ENCODE peak calls at places on chromosomes 2 and 18, in seven cellular contexts. One of them, this sample, is unnamed.

GRCh38 chr2:151374426-151374825 is 17.0 kb downstream of the TNFAIP6 start:
- DNase-seq in K562: no peak
- DNase-seq in PC-3: peak; percentile 74
- DNase-seq in astrocyte: peak; percentile 91
- DNase-seq in HepG2: no peak
- DNase-seq in neural progenitor cell: no peak
- DNase-seq in fibroblast of lung: peak; percentile 92
- DNase-seq in this sample: peak; percentile 87

GRCh38 chr2:165874445-165875039 is 79.0 kb downstream of the TTC21B start:
- DNase-seq in neural progenitor cell: peak; percentile 72
- DNase-seq in astrocyte: peak; percentile 46
- DNase-seq in fibroblast of lung: peak; percentile 61
- DNase-seq in PC-3: peak; percentile 93
- DNase-seq in K562: peak; percentile 36
- DNase-seq in HepG2: peak; percentile 72
- DNase-seq in this sample: peak; percentile 80

GRCh38 chr18:35515460-35516130 is 17.8 kb upstream of the INO80C start:
- DNase-seq in neural progenitor cell: no peak
- DNase-seq in K562: peak; percentile 4
- DNase-seq in PC-3: no peak
- DNase-seq in fibroblast of lung: no peak
- DNase-seq in astrocyte: no peak
- DNase-seq in HepG2: no peak
- DNase-seq in this sample: peak; percentile 40

GRCh38 chr2:16050261-16051045 is 110.1 kb downstream of the MYCN start:
- DNase-seq in astrocyte: no peak
- DNase-seq in K562: no peak
- DNase-seq in neural progenitor cell: no peak
- DNase-seq in PC-3: no peak
- DNase-seq in HepG2: no peak
- DNase-seq in fibroblast of lung: no peak
- DNase-seq in this sample: no peak

GRCh38 chr2:193303464-193303863 is 1108.7 kb upstream of the TMEFF2 start:
- DNase-seq in fibroblast of lung: no peak
- DNase-seq in HepG2: no peak
- DNase-seq in PC-3: peak; percentile 34
- DNase-seq in K562: no peak
- DNase-seq in astrocyte: no peak
- DNase-seq in neural progenitor cell: no peak
- DNase-seq in this sample: no peak

GRCh38 chr2:113979172-113980128 is 89.6 kb downstream of the ACTR3 start:
- DNase-seq in PC-3: no peak
- DNase-seq in K562: peak; percentile 24
- DNase-seq in astrocyte: no peak
- DNase-seq in fibroblast of lung: no peak
- DNase-seq in HepG2: no peak
- DNase-seq in neural progenitor cell: no peak
- DNase-seq in this sample: no peak

GRCh38 chr2:113700186-113700841 is 56.1 kb downstream of the SLC35F5 start:
- DNase-seq in fibroblast of lung: no peak
- DNase-seq in HepG2: peak; percentile 46
- DNase-seq in neural progenitor cell: no peak
- DNase-seq in PC-3: no peak
- DNase-seq in K562: peak; percentile 72
- DNase-seq in astrocyte: no peak
- DNase-seq in this sample: peak; percentile 81

GRCh38 chr2:224039080-224039769 is at the start of gene SERPINE2:
- DNase-seq in neural progenitor cell: peak; percentile 88
- DNase-seq in PC-3: peak; percentile 69
- DNase-seq in astrocyte: peak; percentile 37
- DNase-seq in K562: no peak
- DNase-seq in fibroblast of lung: peak; percentile 56
- DNase-seq in HepG2: no peak
- DNase-seq in this sample: peak; percentile 78

GRCh38 chr2:166665991-166666940 is 172.2 kb upstream of the SCN7A start:
- DNase-seq in fibroblast of lung: peak; percentile 94
- DNase-seq in K562: no peak
- DNase-seq in astrocyte: peak; percentile 93
- DNase-seq in PC-3: peak; percentile 44
- DNase-seq in neural progenitor cell: no peak
- DNase-seq in HepG2: no peak
- DNase-seq in this sample: peak; percentile 15

GRCh38 chr2:204538179-204539009 is 6.9 kb upstream of the PARD3B start:
- DNase-seq in K562: peak; percentile 7
- DNase-seq in astrocyte: peak; percentile 40
- DNase-seq in HepG2: no peak
- DNase-seq in PC-3: peak; percentile 19
- DNase-seq in fibroblast of lung: peak; percentile 45
- DNase-seq in neural progenitor cell: peak; percentile 63
- DNase-seq in this sample: peak; percentile 79

GRCh38 chr2:153519260-153519875 is 40.8 kb upstream of the RPRM start:
- DNase-seq in HepG2: peak; percentile 50
- DNase-seq in neural progenitor cell: peak; percentile 69
- DNase-seq in astrocyte: peak; percentile 21
- DNase-seq in fibroblast of lung: peak; percentile 33
- DNase-seq in PC-3: peak; percentile 77
- DNase-seq in K562: peak; percentile 40
- DNase-seq in this sample: peak; percentile 63

GRCh38 chr2:133418671-133419070 is 149.6 kb downstream of the NCKAP5 start:
- DNase-seq in neural progenitor cell: no peak
- DNase-seq in HepG2: no peak
- DNase-seq in K562: no peak
- DNase-seq in PC-3: no peak
- DNase-seq in astrocyte: peak; percentile 46
- DNase-seq in fibroblast of lung: peak; percentile 50
- DNase-seq in this sample: peak; percentile 29

GRCh38 chr18:78562446-78563020 is 417.1 kb upstream of the SALL3 start:
- DNase-seq in HepG2: no peak
- DNase-seq in astrocyte: no peak
- DNase-seq in fibroblast of lung: no peak
- DNase-seq in K562: no peak
- DNase-seq in PC-3: no peak
- DNase-seq in neural progenitor cell: peak; percentile 17
- DNase-seq in this sample: no peak

GRCh38 chr2:235577404-235578330 is 83.8 kb downstream of the AGAP1 start:
- DNase-seq in K562: no peak
- DNase-seq in neural progenitor cell: peak; percentile 92
- DNase-seq in fibroblast of lung: peak; percentile 36
- DNase-seq in HepG2: peak; percentile 85
- DNase-seq in PC-3: no peak
- DNase-seq in astrocyte: peak; percentile 33
- DNase-seq in this sample: peak; percentile 21

GRCh38 chr2:237732790-237733349 is 65.7 kb upstream of the RBM44 start:
- DNase-seq in astrocyte: peak; percentile 24
- DNase-seq in neural progenitor cell: peak; percentile 36
- DNase-seq in fibroblast of lung: peak; percentile 40
- DNase-seq in PC-3: no peak
- DNase-seq in K562: no peak
- DNase-seq in HepG2: no peak
- DNase-seq in this sample: no peak

GRCh38 chr2:28694364-28694763 is 57.3 kb upstream of the PPP1CB start:
- DNase-seq in astrocyte: no peak
- DNase-seq in K562: no peak
- DNase-seq in fibroblast of lung: no peak
- DNase-seq in neural progenitor cell: no peak
- DNase-seq in HepG2: no peak
- DNase-seq in PC-3: no peak
- DNase-seq in this sample: no peak

GRCh38 chr2:149679286-149679685 is 91.7 kb upstream of the MMADHC start:
- DNase-seq in neural progenitor cell: no peak
- DNase-seq in K562: no peak
- DNase-seq in HepG2: no peak
- DNase-seq in fibroblast of lung: peak; percentile 60
- DNase-seq in PC-3: no peak
- DNase-seq in astrocyte: peak; percentile 49
- DNase-seq in this sample: peak; percentile 49

GRCh38 chr18:79509536-79509930 is 113.8 kb downstream of the NFATC1 start:
- DNase-seq in PC-3: no peak
- DNase-seq in astrocyte: no peak
- DNase-seq in neural progenitor cell: no peak
- DNase-seq in HepG2: no peak
- DNase-seq in fibroblast of lung: no peak
- DNase-seq in K562: no peak
- DNase-seq in this sample: no peak

GRCh38 chr2:141806090-141806489 is 324.7 kb downstream of the LRP1B start:
- DNase-seq in fibroblast of lung: no peak
- DNase-seq in astrocyte: no peak
- DNase-seq in HepG2: no peak
- DNase-seq in K562: no peak
- DNase-seq in PC-3: no peak
- DNase-seq in neural progenitor cell: no peak
- DNase-seq in this sample: no peak

GRCh38 chr2:11337909-11338308 is 6.5 kb downstream of the ROCK2 start:
- DNase-seq in astrocyte: no peak
- DNase-seq in neural progenitor cell: no peak
- DNase-seq in PC-3: no peak
- DNase-seq in HepG2: no peak
- DNase-seq in K562: no peak
- DNase-seq in fibroblast of lung: no peak
- DNase-seq in this sample: no peak
- H4K20me1 ChIP-seq in astrocyte: peaks cover 78% of the 10 kb centered on the region
- H4K20me1 ChIP-seq in neural progenitor cell: peaks cover 41% of the 10 kb centered on the region
- H4K20me1 ChIP-seq in PC-3: peaks cover 72% of the 10 kb centered on the region
- H4K20me1 ChIP-seq in HepG2: peaks cover 100% of the 10 kb centered on the region
- H4K20me1 ChIP-seq in K562: peaks cover 16% of the 10 kb centered on the region
- H4K20me1 ChIP-seq in fibroblast of lung: peaks cover 7% of the 10 kb centered on the region
- H4K20me1 ChIP-seq in this sample: peaks cover 9% of the 10 kb centered on the region

GRCh38 chr2:29963972-29964570 is 42.7 kb upstream of the ALK start:
- DNase-seq in neural progenitor cell: no peak
- DNase-seq in HepG2: no peak
- DNase-seq in K562: no peak
- DNase-seq in astrocyte: no peak
- DNase-seq in fibroblast of lung: no peak
- DNase-seq in PC-3: no peak
- DNase-seq in this sample: no peak

GRCh38 chr2:29966256-29966655 is 44.9 kb upstream of the ALK start:
- DNase-seq in K562: no peak
- DNase-seq in astrocyte: no peak
- DNase-seq in neural progenitor cell: no peak
- DNase-seq in HepG2: no peak
- DNase-seq in PC-3: no peak
- DNase-seq in fibroblast of lung: no peak
- DNase-seq in this sample: no peak

DNA sequence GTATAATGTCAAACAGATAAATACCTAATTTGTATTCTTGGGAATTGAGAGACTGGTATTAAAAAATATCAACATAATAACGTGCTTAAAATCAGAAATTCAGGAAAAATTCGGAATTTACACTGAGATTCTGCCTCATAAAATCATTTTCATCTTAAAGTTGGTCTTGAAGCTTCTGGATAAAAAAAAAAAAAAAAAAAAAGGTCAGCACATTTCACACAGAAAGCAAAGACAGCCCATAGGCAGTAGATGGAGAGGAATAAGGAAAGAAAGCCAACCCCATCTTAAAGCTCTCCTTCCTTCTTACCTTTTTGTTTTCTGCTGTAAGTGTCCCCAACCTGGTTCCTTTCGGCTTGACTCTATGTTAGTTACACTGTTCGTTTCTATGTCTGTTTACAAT is 41.5 kb upstream of the ALK start:
- DNase-seq in neural progenitor cell: no peak
- DNase-seq in fibroblast of lung: no peak
- DNase-seq in HepG2: no peak
- DNase-seq in astrocyte: no peak
- DNase-seq in PC-3: no peak
- DNase-seq in K562: no peak
- DNase-seq in this sample: no peak
- H2AFZ ChIP-seq in neural progenitor cell: no peak overlapping the region
- H2AFZ ChIP-seq in fibroblast of lung: no peak overlapping the region
- H2AFZ ChIP-seq in HepG2: no peak overlapping the region
- H2AFZ ChIP-seq in astrocyte: no peak overlapping the region
- H2AFZ ChIP-seq in PC-3: no peak overlapping the region
- H2AFZ ChIP-seq in K562: no peak overlapping the region
- H2AFZ ChIP-seq in this sample: no peak overlapping the region

GRCh38 chr2:218895326-218895725 is 14.7 kb downstream of the WNT10A start:
- DNase-seq in neural progenitor cell: no peak
- DNase-seq in K562: no peak
- DNase-seq in HepG2: no peak
- DNase-seq in astrocyte: no peak
- DNase-seq in fibroblast of lung: no peak
- DNase-seq in PC-3: peak; percentile 81
- DNase-seq in this sample: no peak

GRCh38 chr2:218892693-218893348 is 12.2 kb downstream of the WNT10A start:
- DNase-seq in K562: peak; percentile 51
- DNase-seq in PC-3: peak; percentile 84
- DNase-seq in HepG2: peak; percentile 32
- DNase-seq in astrocyte: peak; percentile 37
- DNase-seq in fibroblast of lung: peak; percentile 55
- DNase-seq in neural progenitor cell: peak; percentile 91
- DNase-seq in this sample: peak; percentile 76

GRCh38 chr2:218895758-218896500 is 15.3 kb downstream of the WNT10A start:
- DNase-seq in HepG2: no peak
- DNase-seq in neural progenitor cell: no peak
- DNase-seq in fibroblast of lung: no peak
- DNase-seq in K562: no peak
- DNase-seq in PC-3: peak; percentile 39
- DNase-seq in astrocyte: no peak
- DNase-seq in this sample: no peak

GRCh38 chr2:218893349-218894167 is 12.9 kb downstream of the WNT10A start:
- DNase-seq in PC-3: no peak
- DNase-seq in fibroblast of lung: no peak
- DNase-seq in HepG2: no peak
- DNase-seq in K562: no peak
- DNase-seq in astrocyte: no peak
- DNase-seq in neural progenitor cell: no peak
- DNase-seq in this sample: no peak

GRCh38 chr2:218894168-218895157 is 13.8 kb downstream of the WNT10A start:
- DNase-seq in neural progenitor cell: no peak
- DNase-seq in fibroblast of lung: no peak
- DNase-seq in astrocyte: no peak
- DNase-seq in PC-3: peak; percentile 77
- DNase-seq in K562: no peak
- DNase-seq in HepG2: no peak
- DNase-seq in this sample: no peak
- H3K4me2 ChIP-seq in neural progenitor cell: no peak overlapping the region
- H3K4me2 ChIP-seq in fibroblast of lung: no peak overlapping the region
- H3K4me2 ChIP-seq in astrocyte: no peak overlapping the region
- H3K4me2 ChIP-seq in PC-3: peak overlapping the region; percentile 95
- H3K4me2 ChIP-seq in K562: no peak overlapping the region
- H3K4me2 ChIP-seq in HepG2: no peak overlapping the region
- H3K4me2 ChIP-seq in this sample: no peak overlapping the region

GRCh38 chr2:10377052-10377746 is 70.9 kb downstream of the ODC1 start:
- DNase-seq in PC-3: no peak
- DNase-seq in fibroblast of lung: no peak
- DNase-seq in neural progenitor cell: no peak
- DNase-seq in K562: no peak
- DNase-seq in HepG2: no peak
- DNase-seq in astrocyte: no peak
- DNase-seq in this sample: no peak

GRCh38 chr2:10378189-10378588 is 69.9 kb downstream of the ODC1 start:
- DNase-seq in HepG2: no peak
- DNase-seq in neural progenitor cell: no peak
- DNase-seq in astrocyte: no peak
- DNase-seq in K562: no peak
- DNase-seq in PC-3: no peak
- DNase-seq in fibroblast of lung: no peak
- DNase-seq in this sample: no peak

GRCh38 chr2:10377747-10378085 is 70.4 kb downstream of the ODC1 start:
- DNase-seq in HepG2: no peak
- DNase-seq in fibroblast of lung: no peak
- DNase-seq in PC-3: no peak
- DNase-seq in K562: no peak
- DNase-seq in neural progenitor cell: no peak
- DNase-seq in astrocyte: no peak
- DNase-seq in this sample: no peak

GRCh38 chr2:10382313-10383061 is 65.6 kb downstream of the ODC1 start:
- DNase-seq in fibroblast of lung: no peak
- DNase-seq in neural progenitor cell: peak; percentile 17
- DNase-seq in K562: no peak
- DNase-seq in PC-3: no peak
- DNase-seq in astrocyte: no peak
- DNase-seq in HepG2: no peak
- DNase-seq in this sample: no peak

GRCh38 chr2:10380048-10380926 is 67.8 kb downstream of the ODC1 start:
- DNase-seq in neural progenitor cell: no peak
- DNase-seq in astrocyte: no peak
- DNase-seq in PC-3: no peak
- DNase-seq in K562: no peak
- DNase-seq in fibroblast of lung: no peak
- DNase-seq in HepG2: no peak
- DNase-seq in this sample: peak; percentile 11
- H4K20me1 ChIP-seq in neural progenitor cell: no peaks in the 10 kb centered on the region
- H4K20me1 ChIP-seq in astrocyte: peaks cover 44% of the 10 kb centered on the region
- H4K20me1 ChIP-seq in PC-3: peaks cover 17% of the 10 kb centered on the region
- H4K20me1 ChIP-seq in K562: peaks cover 40% of the 10 kb centered on the region
- H4K20me1 ChIP-seq in fibroblast of lung: no peaks in the 10 kb centered on the region
- H4K20me1 ChIP-seq in HepG2: peaks cover 11% of the 10 kb centered on the region
- H4K20me1 ChIP-seq in this sample: no peaks in the 10 kb centered on the region